ENCODE peak calls at places on chromosomes 13 and 19, in six cellular contexts. A is uterus, O is cardiac muscle cell, M is GM12865, U is AG10803, C is AG09309. T is an unnamed sample.

GRCh38 chr19:56133858-56134654 is 7.0 kb upstream of the ZNF444 start:
- DNase-seq in A (no peak), O (no peak), M (peak), U (no peak), C (no peak), T (no peak)

GRCh38 chr19:34088292-34088691 is 84.0 kb upstream of the LSM14A start:
- DNase-seq in A (no peak), O (no peak), M (no peak), U (no peak), C (no peak), T (no peak)

GRCh38 chr13:69623973-69624372 is 483.7 kb upstream of the ATXN8OS start:
- DNase-seq in A (no peak), O (no peak), M (no peak), U (no peak), C (no peak), T (no peak)

GRCh38 chr13:30924321-30924720 is 8.1 kb upstream of the TEX26 start:
- DNase-seq in A (no peak), O (no peak), M (no peak), U (no peak), C (no peak), T (no peak)

GRCh38 chr19:1237027-1237659 is 662 bp downstream of the CBARP start:
- DNase-seq in A (no peak), O (no peak), M (no peak), U (no peak), C (no peak), T (no peak)

GRCh38 chr19:40612831-40613668 is 11.9 kb downstream of the LTBP4 start:
- DNase-seq in A (peak), O (peak), M (peak), U (no peak), C (no peak), T (peak)

GRCh38 chr19:6127716-6128335 is 7.6 kb upstream of the ACSBG2 start:
- DNase-seq in A (no peak), O (no peak), M (no peak), U (peak), C (no peak), T (no peak)

GRCh38 chr19:53870485-53870844 is 2.8 kb downstream of the MYADM start:
- DNase-seq in A (no peak), O (no peak), M (no peak), U (no peak), C (no peak), T (no peak)

GRCh38 chr19:10661946-10662345 is 7.8 kb downstream of the ILF3 start:
- DNase-seq in A (no peak), O (no peak), M (no peak), U (no peak), C (no peak), T (no peak)

GRCh38 chr13:30668305-30668704 is 50.6 kb downstream of the USPL1 start:
- DNase-seq in A (no peak), O (no peak), M (peak), U (no peak), C (no peak), T (no peak)

GRCh38 chr13:99930925-99931324 is 40.6 kb downstream of the ZIC5 start:
- DNase-seq in A (no peak), O (no peak), M (no peak), U (no peak), C (no peak), T (no peak)

GRCh38 chr13:73825143-73825542 is 309.1 kb downstream of the KLF12 start:
- DNase-seq in A (no peak), O (no peak), M (no peak), U (no peak), C (no peak), T (no peak)

GRCh38 chr19:47239610-47240296 is 8.8 kb upstream of the BBC3 start:
- DNase-seq in A (peak), O (peak), M (peak), U (peak), C (no peak), T (peak)

GRCh38 chr19:11410682-11411081 is 8.4 kb downstream of the RGL3 start:
- DNase-seq in A (no peak), O (no peak), M (no peak), U (peak), C (no peak), T (no peak)

GRCh38 chr19:52962394-52963228 is at the start of gene ZNF816:
- DNase-seq in A (peak), O (peak), M (peak), U (peak), C (peak), T (peak)

GRCh38 chr13:23636360-23636759 is 66.1 kb downstream of the TNFRSF19 start:
- DNase-seq in A (no peak), O (no peak), M (no peak), U (no peak), C (no peak), T (no peak)

GRCh38 chr13:49298903-49299605 is 51.3 kb downstream of the CDADC1 start:
- DNase-seq in A (no peak), O (no peak), M (no peak), U (no peak), C (no peak), T (no peak)

GRCh38 chr19:19274716-19275115 is 1.6 kb upstream of the TM6SF2 start:
- DNase-seq in A (no peak), O (no peak), M (no peak), U (no peak), C (no peak), T (no peak)

GRCh38 chr19:28168557-28168956 is 1044.4 kb downstream of the UQCRFS1 start:
- DNase-seq in A (no peak), O (no peak), M (no peak), U (no peak), C (no peak), T (no peak)

GRCh38 chr13:29884671-29885424 is 34.4 kb upstream of the UBL3 start:
- DNase-seq in A (no peak), O (no peak), M (peak), U (no peak), C (no peak), T (no peak)

GRCh38 chr13:65921933-65922332 is 1308.2 kb downstream of the PCDH9 start:
- DNase-seq in A (no peak), O (no peak), M (no peak), U (no peak), C (peak), T (no peak)

GRCh38 chr13:54573186-54573585 is 1544.6 kb downstream of the OLFM4 start:
- DNase-seq in A (no peak), O (no peak), M (no peak), U (no peak), C (no peak), T (no peak)
- TF ChIP-seq CTCF in A (no peak), O (no peak), M (no peak), U (no peak), C (no peak), T (no peak)

DNA sequence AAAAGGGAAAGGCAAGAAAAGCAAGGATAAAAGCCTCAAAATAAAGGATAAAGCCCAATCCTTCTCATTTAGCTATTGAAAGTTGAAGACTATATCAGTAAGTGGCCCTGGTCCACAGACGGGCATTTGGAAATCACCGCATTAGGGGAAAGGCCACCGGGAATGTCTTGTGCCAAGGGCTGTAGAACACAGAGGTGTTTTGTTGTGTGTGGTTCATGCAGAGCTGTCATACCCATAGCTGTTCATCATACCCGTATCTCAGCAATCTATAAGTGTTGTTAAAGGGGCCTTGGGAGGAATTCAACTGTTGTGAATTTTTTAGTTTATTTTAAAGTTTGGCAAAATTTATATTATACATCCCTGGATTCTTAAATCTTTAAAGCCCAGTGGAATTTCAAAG is 33.0 kb downstream of the DLEU7 start:
- DNase-seq in A (no peak), O (no peak), M (no peak), U (no peak), C (no peak), T (no peak)
- TF ChIP-seq CTCF in A (no peak), O (no peak), M (no peak), U (no peak), C (no peak), T (no peak)

GRCh38 chr19:14467816-14468215 is 7.3 kb downstream of the PTGER1 start:
- DNase-seq in A (no peak), O (no peak), M (no peak), U (no peak), C (no peak), T (no peak)
- TF ChIP-seq CTCF in A (no peak), O (no peak), M (no peak), U (no peak), C (peak), T (no peak)

GRCh38 chr19:51099070-51099382 is 9.2 kb downstream of the CTU1 start:
- DNase-seq in A (no peak), O (no peak), M (no peak), U (no peak), C (no peak), T (no peak)
- TF ChIP-seq CTCF in A (no peak), O (no peak), M (no peak), U (no peak), C (no peak), T (no peak)

DNA sequence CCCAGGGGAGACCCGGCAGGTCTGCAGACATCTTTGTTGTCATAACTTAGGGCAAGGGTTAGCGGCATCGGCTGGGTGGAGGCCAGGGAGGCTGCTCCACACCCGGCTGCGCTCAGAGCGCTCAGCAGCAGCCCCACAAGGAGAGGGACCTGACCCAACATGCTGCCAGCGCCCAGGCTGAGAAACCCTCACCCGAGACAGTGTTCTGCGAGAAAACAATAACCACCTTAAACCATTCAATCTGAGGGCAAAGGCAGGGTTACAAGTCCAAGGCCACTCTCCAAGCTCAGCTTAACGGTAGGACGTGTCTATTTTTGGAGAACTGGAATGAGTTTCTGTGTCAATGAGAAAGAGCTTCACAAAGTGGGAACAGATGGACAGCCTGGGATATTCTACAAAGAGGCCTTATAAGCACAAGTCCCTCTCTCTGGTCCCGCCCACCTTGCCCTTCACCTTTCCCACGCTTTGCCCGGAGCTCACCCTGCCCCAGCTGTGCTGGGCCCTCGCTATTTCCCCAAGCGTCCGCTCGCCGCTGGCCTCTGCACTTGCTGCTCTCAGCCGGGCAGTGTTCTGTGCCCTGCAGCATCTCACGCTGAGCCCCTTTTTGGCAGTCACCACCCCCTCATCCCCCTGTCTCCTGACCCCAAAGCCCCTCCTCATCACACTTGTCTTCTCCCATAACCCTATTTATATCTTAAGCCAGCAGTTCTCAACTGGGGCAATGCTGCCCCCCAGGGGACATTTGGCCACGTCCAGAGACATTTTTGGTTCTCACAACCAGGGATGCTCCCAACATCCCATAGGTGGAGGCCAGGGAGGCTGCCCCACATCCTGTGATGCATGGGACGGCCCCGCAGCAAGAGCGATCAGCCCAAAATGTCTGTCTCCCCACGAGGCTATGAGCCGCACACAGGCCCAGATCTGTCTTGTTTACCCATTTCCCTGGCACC is 17.6 kb downstream of the PPP1R12C start:
- DNase-seq in A (no peak), O (peak), M (no peak), U (no peak), C (no peak), T (no peak)
- TF ChIP-seq CTCF in A (no peak), O (peak), M (no peak), U (peak), C (no peak), T (no peak)

T was measured in adrenal gland.